ENCODE peak calls at places on chromosomes 5 and 9, in eight cellular contexts. A is activated T-helper 1 cell treated with anti-CD3 and anti-CD28 coated beads, Interleukin-12 subunit alpha, Interleukin-12 subunit beta, Interleukin-2, Interleukin-4 antibody, amounts not matched to agents 30 ng/mL and 10 ng/mL and 1 ng/mL, durations not matched to agents 14 hours and 24 hours and 36 hours; Q is AG08396; T is heart left ventricle; P is CD4-positive, CD25-positive, alpha-beta regulatory T cell; K is astrocyte; I is RCC 7860; N is activated B cell treated with CpG ODN at 0.5 μM for 24 hours. C is an unnamed sample.

GRCh38 chr5:35859101-35859661 is 2.5 kb downstream of the IL7R start:
- DNase-seq in Q (peak; percentile 30), I (no peak), T (no peak), K (peak; percentile 60), A (no peak), N (no peak), P (peak; percentile 13), C (no peak)

GRCh38 chr9:3863114-3863528 is 337.3 kb upstream of the RFX3 start:
- DNase-seq in K (peak; percentile 94), T (no peak), P (no peak), A (no peak), I (peak; percentile 95), Q (peak; percentile 62), N (no peak), C (no peak)

GRCh38 chr5:175902013-175902412 is 30.6 kb downstream of the CPLX2 start:
- DNase-seq in Q (no peak), N (no peak), T (no peak), A (no peak), I (no peak), P (no peak), K (no peak), C (no peak)

GRCh38 chr5:133369161-133369783 is 243.1 kb downstream of the FSTL4 start:
- DNase-seq in Q (no peak), T (no peak), P (no peak), K (no peak), N (no peak), A (no peak), I (no peak), C (no peak)

GRCh38 chr9:91580136-91580535 is 156.5 kb upstream of the NFIL3 start:
- DNase-seq in T (no peak), K (peak; percentile 88), N (no peak), A (no peak), I (peak; percentile 34), Q (peak; percentile 30), P (peak; percentile 2), C (peak; percentile 62)

GRCh38 chr5:14184725-14185124 is 41.6 kb downstream of the TRIO start:
- DNase-seq in Q (no peak), P (no peak), N (no peak), A (no peak), I (peak; percentile 26), K (peak; percentile 85), T (no peak), C (no peak)

GRCh38 chr5:57822651-57823050 is 340.0 kb upstream of the ACTBL2 start:
- DNase-seq in Q (no peak), I (no peak), T (no peak), P (no peak), N (no peak), A (no peak), K (no peak), C (no peak)

GRCh38 chr9:135945969-135946368 is 15.2 kb downstream of the UBAC1 start:
- DNase-seq in T (no peak), I (no peak), K (no peak), N (no peak), Q (no peak), P (no peak), A (no peak), C (no peak)

GRCh38 chr5:174520420-174521396 is 203.7 kb upstream of the MSX2 start:
- DNase-seq in A (no peak), T (no peak), N (no peak), K (peak; percentile 42), Q (no peak), P (no peak), I (no peak), C (no peak)

GRCh38 chr9:131728961-131729360 is 10.9 kb downstream of the RAPGEF1 start:
- DNase-seq in N (peak; percentile 60), P (peak; percentile 82), K (no peak), T (no peak), I (peak; percentile 57), A (no peak), Q (no peak), C (no peak)

GRCh38 chr5:60455589-60455988 is 244.4 kb downstream of the DEPDC1B start:
- DNase-seq in P (no peak), K (no peak), I (no peak), T (no peak), A (no peak), Q (no peak), N (no peak), C (no peak)

GRCh38 chr9:129624947-129625346 is 1.0 kb upstream of the NTMT1 start:
- DNase-seq in K (no peak), P (peak; percentile 72), A (no peak), N (no peak), T (no peak), I (no peak), Q (no peak), C (peak; percentile 18)

GRCh38 chr5:163571755-163572154 is 66.3 kb downstream of the MAT2B start:
- DNase-seq in A (no peak), I (peak; percentile 86), P (no peak), N (no peak), Q (peak; percentile 79), K (peak; percentile 97), T (no peak), C (no peak)

GRCh38 chr5:169429044-169429443 is 128.1 kb upstream of the SLIT3 start:
- DNase-seq in A (no peak), Q (no peak), I (no peak), N (no peak), P (no peak), K (peak; percentile 55), T (peak; percentile 39), C (no peak)

GRCh38 chr5:53569486-53569885 is 9.0 kb downstream of the NDUFS4 start:
- DNase-seq in K (no peak), T (no peak), N (no peak), A (no peak), P (no peak), I (no peak), Q (no peak), C (no peak)

GRCh38 chr5:93280518-93280917 is 300.5 kb downstream of the NR2F1-AS1 start:
- DNase-seq in A (no peak), K (no peak), N (no peak), P (no peak), T (no peak), I (no peak), Q (no peak), C (no peak)

GRCh38 chr9:38337095-38337494 is 55.4 kb upstream of the ALDH1B1 start:
- DNase-seq in P (no peak), T (no peak), A (no peak), K (no peak), Q (no peak), I (no peak), N (no peak), C (no peak)

C was measured in NK-92 treated with Interleukin-12 subunit alpha and Interleukin-12 subunit beta, amount 100 ng/mL, for 24 hours.